ENCODE peak calls at places on chromosomes 6 and 20, in six cellular contexts. Y is psoas muscle, H is neural crest cell, I is WTC11, P is AG10803, L is fibroblast of lung. E is an unnamed sample.

GRCh38 chr6:119671105-119671504 is 321.5 kb upstream of the MAN1A1 start:
- DNase-seq in I (no peak), H (no peak), L (no peak), Y (no peak), P (no peak), E (no peak)

GRCh38 chr6:14795451-14795850 is 450.4 kb upstream of the JARID2 start:
- DNase-seq in L (no peak), P (no peak), H (no peak), I (no peak), Y (no peak), E (no peak)

GRCh38 chr20:18388860-18389259 is 78.0 kb downstream of the DZANK1 start:
- DNase-seq in L (peak; percentile 77), Y (no peak), I (no peak), P (peak; percentile 29), H (no peak), E (no peak)

GRCh38 chr6:162706236-162706635 is 21.3 kb downstream of the PRKN start:
- DNase-seq in L (peak; percentile 3), Y (peak; percentile 44), H (no peak), P (no peak), I (no peak), E (no peak)

GRCh38 chr20:25000268-25000801 is 7.8 kb upstream of the APMAP start:
- DNase-seq in L (peak; percentile 75), Y (peak; percentile 75), P (peak; percentile 98), H (no peak), I (no peak), E (peak; percentile 62)

GRCh38 chr20:1870792-1871550 is 24.2 kb upstream of the SIRPA start:
- DNase-seq in P (no peak), H (no peak), L (no peak), I (no peak), Y (no peak), E (no peak)

GRCh38 chr20:50548396-50548795 is 38.2 kb downstream of the PTPN1 start:
- DNase-seq in P (no peak), I (no peak), L (no peak), Y (no peak), H (no peak), E (no peak)

GRCh38 chr20:57408131-57408530 is 16.9 kb downstream of the RBM38 start:
- DNase-seq in H (no peak), P (no peak), I (no peak), Y (peak; percentile 8), L (no peak), E (no peak)

GRCh38 chr6:153034139-153034538 is 31.6 kb upstream of the MTRF1L start:
- DNase-seq in Y (no peak), P (no peak), I (no peak), L (no peak), H (no peak), E (no peak)

GRCh38 chr6:153028963-153029362 is 26.5 kb upstream of the MTRF1L start:
- DNase-seq in L (no peak), Y (no peak), H (no peak), P (no peak), I (no peak), E (no peak)

GRCh38 chr6:153028261-153028660 is 25.8 kb upstream of the MTRF1L start:
- DNase-seq in Y (no peak), P (peak; percentile 7), H (no peak), I (no peak), L (peak; percentile 23), E (no peak)

GRCh38 chr6:153031335-153031955 is 28.9 kb upstream of the MTRF1L start:
- DNase-seq in I (no peak), Y (no peak), P (peak; percentile 17), L (peak; percentile 30), H (no peak), E (no peak)

GRCh38 chr6:153032255-153032882 is 29.9 kb upstream of the MTRF1L start:
- DNase-seq in H (no peak), I (no peak), L (peak; percentile 67), P (peak; percentile 75), Y (no peak), E (no peak)
- TF ChIP-seq CTCF in H (peak; percentile 73), I (no peak), L (peak; percentile 4), P (peak; percentile 59), Y (peak; percentile 41), E (no peak)

GRCh38 chr20:44683263-44684046 is 31.7 kb upstream of the CCN5 start:
- DNase-seq in P (no peak), L (no peak), I (peak; percentile 85), H (peak; percentile 44), Y (no peak), E (peak; percentile 90)
- TF ChIP-seq CTCF in P (peak; percentile 52), L (peak; percentile 42), I (peak; percentile 60), H (peak; percentile 80), Y (peak; percentile 67), E (peak; percentile 84)

GRCh38 chr6:122405417-122405816 is 6.0 kb downstream of the HSF2 start:
- DNase-seq in I (no peak), P (peak; percentile 9), Y (no peak), H (no peak), L (peak; percentile 21), E (no peak)
- TF ChIP-seq CTCF in I (no peak), P (peak; percentile 28), Y (peak; percentile 25), H (peak; percentile 29), L (no peak), E (no peak)

GRCh38 chr6:138692978-138693909 is 80.3 kb upstream of the CCDC28A start:
- DNase-seq in H (peak; percentile 49), Y (peak; percentile 56), P (peak; percentile 49), L (peak; percentile 77), I (peak; percentile 83), E (peak; percentile 79)
- TF ChIP-seq CTCF in H (no peak), Y (peak; percentile 16), P (no peak), L (peak; percentile 7), I (no peak), E (no peak)

DNA sequence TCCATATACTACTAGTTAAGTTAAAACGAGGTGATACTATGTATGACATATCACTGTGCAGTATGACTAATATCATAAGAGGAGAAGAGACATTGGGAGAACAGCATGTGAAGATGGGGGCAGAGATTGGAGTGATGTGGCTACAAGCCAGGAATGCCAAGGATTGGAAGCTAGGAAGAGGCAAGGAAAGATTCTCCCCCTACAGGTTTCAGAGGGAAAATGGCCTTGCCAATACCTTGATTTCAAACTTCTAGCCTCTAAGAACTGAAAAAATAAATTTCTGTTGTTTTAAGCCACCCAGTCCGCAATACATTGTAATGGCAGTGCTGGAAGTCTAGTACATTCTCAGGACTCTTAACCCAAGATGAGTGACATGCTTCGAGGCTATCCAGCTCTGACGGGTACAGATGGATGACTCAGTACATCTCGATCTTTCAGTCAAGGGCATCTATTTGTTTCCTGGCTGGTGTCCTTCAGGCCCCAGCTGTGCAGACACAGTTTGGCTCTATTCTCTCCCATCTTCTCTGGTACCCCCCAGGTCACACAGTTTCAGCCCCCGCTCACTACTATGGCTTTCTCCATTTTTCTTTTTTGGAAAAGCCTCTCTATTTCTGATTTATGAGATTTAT is 55.5 kb upstream of the THEMIS start:
- DNase-seq in I (no peak), L (peak; percentile 5), Y (no peak), P (no peak), H (no peak), E (no peak)
- TF ChIP-seq CTCF in I (no peak), L (no peak), Y (no peak), P (peak; percentile 6), H (peak; percentile 22), E (peak; percentile 19)

GRCh38 chr6:39388526-39389371 is 66.2 kb upstream of the KCNK16 start:
- DNase-seq in P (peak; percentile 64), I (no peak), H (no peak), Y (no peak), L (peak; percentile 70), E (no peak)

GRCh38 chr6:39391182-39391581 is 68.7 kb upstream of the KCNK16 start:
- DNase-seq in H (no peak), Y (no peak), I (no peak), L (no peak), P (no peak), E (no peak)

GRCh38 chr6:39387785-39388184 is 65.3 kb upstream of the KCNK16 start:
- DNase-seq in H (no peak), I (no peak), P (no peak), L (no peak), Y (no peak), E (no peak)

GRCh38 chr6:39393075-39393474 is 70.6 kb upstream of the KCNK16 start:
- DNase-seq in L (no peak), P (no peak), I (no peak), Y (no peak), H (no peak), E (no peak)

DNA sequence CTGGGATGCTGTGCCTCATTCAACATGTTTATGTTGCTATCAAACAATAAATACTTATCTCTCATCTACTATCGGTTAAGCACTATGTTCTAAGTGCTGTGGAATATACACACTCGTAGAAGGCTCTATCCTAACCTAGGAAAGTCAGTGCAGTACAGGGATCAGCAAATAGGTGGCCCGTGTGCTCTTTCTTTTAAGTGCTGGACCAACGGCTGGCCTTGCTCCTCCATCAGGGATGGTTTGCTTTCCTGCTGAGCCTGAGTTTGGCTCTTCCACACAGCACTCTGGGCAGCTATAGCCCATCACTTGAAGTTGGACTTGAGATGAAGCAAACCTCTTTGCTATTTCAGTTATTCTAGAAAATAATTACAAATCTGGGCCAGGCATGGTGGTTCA is 66.9 kb upstream of the KCNK16 start:
- DNase-seq in H (no peak), I (no peak), L (peak; percentile 13), P (no peak), Y (no peak), E (no peak)
- TF ChIP-seq CTCF in H (peak; percentile 33), I (peak; percentile 23), L (no peak), P (peak; percentile 47), Y (no peak), E (peak; percentile 14)

DNA sequence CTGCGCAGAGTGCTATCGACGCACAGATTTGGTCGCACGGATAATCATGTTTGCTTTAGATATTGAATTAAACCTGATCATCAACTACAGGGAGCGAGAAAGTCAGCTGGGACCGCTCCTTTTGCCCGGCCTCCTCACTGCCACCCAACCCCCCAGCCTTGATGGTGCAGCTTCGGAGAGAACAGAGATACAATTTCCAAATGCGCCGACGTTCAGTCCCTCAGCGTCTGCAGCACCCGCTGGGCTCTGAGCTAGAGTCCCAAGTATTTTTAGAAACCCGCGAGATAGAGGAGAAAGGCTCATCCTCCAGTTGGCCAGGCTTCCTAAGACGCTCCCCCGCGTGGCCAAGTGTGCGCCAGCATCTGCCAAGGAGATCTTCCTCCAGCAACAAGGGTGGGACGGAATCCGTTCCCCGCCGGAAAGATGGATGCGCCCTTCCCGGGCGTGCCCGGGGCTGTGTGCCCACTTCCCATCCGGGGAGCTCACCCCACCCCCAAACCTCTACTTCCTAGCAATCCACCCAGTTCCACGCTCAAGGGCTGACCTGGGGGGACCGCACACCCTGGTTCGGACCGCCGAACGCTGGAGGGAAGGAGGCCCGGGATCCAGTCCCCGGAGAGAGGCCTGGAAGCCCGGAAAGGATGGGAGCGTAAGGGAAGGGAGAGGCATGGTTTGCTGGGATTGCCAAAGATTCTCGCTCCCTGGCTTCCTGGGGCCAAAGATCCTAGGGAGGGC is 4.1 kb downstream of the NKX2-2 start:
- DNase-seq in I (peak; percentile 44), P (peak; percentile 73), H (no peak), Y (no peak), L (peak; percentile 67), E (no peak)
- TF ChIP-seq CTCF in I (no peak), P (peak; percentile 45), H (peak; percentile 17), Y (no peak), L (no peak), E (no peak)

E was measured in Calu3.